ENCODE peak calls at places on chromosomes 6 and 20, in eight cellular contexts. R is astrocyte of the spinal cord; G is kidney; Y is fibroblast of villous mesenchyme; D is central memory CD8-positive, alpha-beta T cell; T is adrenal gland; Z is fibroblast of lung; S is MCF 10A. P is an unnamed sample.

GRCh38 chr6:106194949-106195919 is 109.1 kb downstream of the PRDM1 start:
- DNase-seq in S (peak), R (peak), G (no peak), Y (peak), Z (peak), D (no peak), T (no peak), P (peak)

GRCh38 chr6:43970068-43970912 is 157.0 kb downstream of the MRPL14 start:
- DNase-seq in Y (no peak), R (no peak), D (no peak), T (peak), S (no peak), G (no peak), Z (no peak), P (no peak)

GRCh38 chr20:52954849-52955248 is 17.3 kb upstream of the TSHZ2 start:
- DNase-seq in T (no peak), Z (no peak), R (no peak), Y (no peak), G (no peak), S (no peak), D (no peak), P (no peak)

GRCh38 chr6:150238294-150238693 is 95.5 kb downstream of the PPP1R14C start:
- DNase-seq in R (no peak), S (no peak), D (no peak), T (no peak), Y (no peak), Z (no peak), G (peak), P (no peak)

GRCh38 chr6:5513393-5513792 is 252.1 kb downstream of the FARS2 start:
- DNase-seq in G (no peak), T (no peak), Y (no peak), R (no peak), S (no peak), D (no peak), Z (no peak), P (no peak)

GRCh38 chr6:125742024-125742423 is 7.4 kb upstream of the HEY2 start:
- DNase-seq in R (no peak), T (no peak), D (no peak), Y (no peak), G (no peak), Z (no peak), S (no peak), P (no peak)

GRCh38 chr6:158033751-158034702 is 52.4 kb downstream of the SYNJ2 start:
- DNase-seq in R (no peak), D (no peak), S (no peak), G (peak), T (peak), Z (peak), Y (peak), P (no peak)

GRCh38 chr6:113696960-113697359 is 160.2 kb upstream of the MARCKS start:
- DNase-seq in S (peak), G (no peak), T (no peak), Y (peak), D (no peak), Z (peak), R (no peak), P (no peak)

GRCh38 chr6:159829515-159829914 is 29.4 kb downstream of the PNLDC1 start:
- DNase-seq in T (no peak), R (no peak), Z (no peak), D (no peak), S (no peak), Y (no peak), G (no peak), P (peak)

GRCh38 chr6:155247618-155248017 is 16.2 kb upstream of the CLDN20 start:
- DNase-seq in R (no peak), S (peak), T (no peak), D (no peak), Z (peak), Y (peak), G (no peak), P (peak)

GRCh38 chr6:4055420-4056041 is 23.4 kb downstream of the FAM217A start:
- DNase-seq in Y (peak), Z (peak), T (peak), G (no peak), D (no peak), S (peak), R (peak), P (peak)

GRCh38 chr6:45619994-45620471 is 242.3 kb upstream of the SUPT3H start:
- DNase-seq in S (no peak), D (no peak), Y (peak), Z (peak), R (peak), G (no peak), T (no peak), P (peak)

GRCh38 chr6:17851720-17852161 is 135.7 kb downstream of the KIF13A start:
- DNase-seq in R (peak), Z (peak), D (no peak), G (no peak), Y (peak), S (no peak), T (no peak), P (peak)

GRCh38 chr20:44761423-44761822 is 15.8 kb downstream of the KCNK15 start:
- DNase-seq in Z (no peak), D (no peak), G (no peak), Y (no peak), T (no peak), R (no peak), S (no peak), P (no peak)

GRCh38 chr20:3995067-3995748 is 20.1 kb downstream of the RNF24 start:
- DNase-seq in Z (peak), D (no peak), Y (peak), G (no peak), R (peak), T (no peak), S (peak), P (peak)

GRCh38 chr6:111874030-111874425 is 776 bp upstream of the FYN start:
- DNase-seq in T (no peak), D (no peak), R (peak), Z (peak), Y (peak), G (no peak), S (no peak), P (peak)

P was measured in EH.